ENCODE peak calls at places on chromosomes 2 and 18, in four cellular contexts. One of them, this sample, is unnamed.

GRCh38 chr2:238936162-238937052 is 88.5 kb downstream of the TWIST2 start:
- DNase-seq in heart left ventricle: no peak
- DNase-seq in T-helper 2 cell: no peak
- DNase-seq in stromal cell of bone marrow: no peak
- DNase-seq in this sample: no peak

GRCh38 chr2:240156435-240157146 is 16.1 kb upstream of the OTOS start:
- DNase-seq in heart left ventricle: no peak
- DNase-seq in stromal cell of bone marrow: no peak
- DNase-seq in T-helper 2 cell: no peak
- DNase-seq in this sample: no peak

GRCh38 chr2:71948781-71949536 is 198.7 kb downstream of the CYP26B1 start:
- DNase-seq in heart left ventricle: no peak
- DNase-seq in stromal cell of bone marrow: peak; percentile 84
- DNase-seq in T-helper 2 cell: no peak
- DNase-seq in this sample: no peak

GRCh38 chr18:44680271-44681038 is at the start of gene SETBP1:
- DNase-seq in heart left ventricle: peak; percentile 73
- DNase-seq in stromal cell of bone marrow: peak; percentile 36
- DNase-seq in T-helper 2 cell: no peak
- DNase-seq in this sample: no peak

GRCh38 chr2:151947524-151948165 is 119.4 kb upstream of the ARL5A start:
- DNase-seq in T-helper 2 cell: no peak
- DNase-seq in heart left ventricle: no peak
- DNase-seq in stromal cell of bone marrow: peak; percentile 58
- DNase-seq in this sample: no peak

GRCh38 chr2:230016844-230017243 is 51.9 kb downstream of the SLC16A14 start:
- DNase-seq in T-helper 2 cell: no peak
- DNase-seq in heart left ventricle: no peak
- DNase-seq in stromal cell of bone marrow: no peak
- DNase-seq in this sample: no peak

GRCh38 chr2:120831106-120831505 is 95.4 kb downstream of the GLI2 start:
- DNase-seq in heart left ventricle: no peak
- DNase-seq in stromal cell of bone marrow: no peak
- DNase-seq in T-helper 2 cell: no peak
- DNase-seq in this sample: no peak

GRCh38 chr2:17788773-17789172 is 27.5 kb upstream of the MSGN1 start:
- DNase-seq in T-helper 2 cell: no peak
- DNase-seq in stromal cell of bone marrow: no peak
- DNase-seq in heart left ventricle: no peak
- DNase-seq in this sample: no peak